ENCODE peak calls at places on chromosomes 16 and 17, in six cellular contexts. S is neuronal stem cell, N is IMR-90, U is mesenchymal stem cell, Q is H1, I is trophoblast cell. B is an unnamed sample.

GRCh38 chr16:68668266-68668665 is 23.2 kb downstream of the CDH3 start:
- DNase-seq in Q (no peak), U (no peak), N (peak), I (no peak), S (no peak), B (no peak)

GRCh38 chr16:29674188-29674587 is 4.8 kb upstream of the QPRT start:
- DNase-seq in N (peak), I (no peak), Q (no peak), S (no peak), U (no peak), B (no peak)

GRCh38 chr17:42639484-42640474 is 19.3 kb upstream of the TUBG2 start:
- DNase-seq in I (no peak), Q (no peak), S (no peak), U (no peak), N (no peak), B (no peak)

GRCh38 chr16:3607161-3607560 is 4.2 kb downstream of the SLX4 start:
- DNase-seq in N (no peak), S (no peak), U (no peak), I (no peak), Q (no peak), B (no peak)

GRCh38 chr17:30550512-30551273 is 73.5 kb downstream of the GOSR1 start:
- DNase-seq in Q (no peak), U (peak), N (peak), S (no peak), I (no peak), B (no peak)

GRCh38 chr16:25158401-25158800 is 46.9 kb downstream of the LCMT1 start:
- DNase-seq in Q (no peak), I (no peak), U (no peak), N (peak), S (no peak), B (no peak)

GRCh38 chr16:4309833-4310266 is 6.0 kb upstream of the GLIS2 start:
- DNase-seq in S (no peak), Q (peak), I (peak), U (peak), N (peak), B (peak)

GRCh38 chr17:28612936-28613872 is 781 bp downstream of the RSKR start:
- DNase-seq in I (peak), S (peak), N (peak), U (peak), Q (no peak), B (peak)

GRCh38 chr16:17409894-17410293 is 60.9 kb downstream of the XYLT1 start:
- DNase-seq in N (no peak), U (no peak), S (no peak), I (no peak), Q (no peak), B (no peak)

GRCh38 chr17:30824002-30824355 is 513 bp downstream of the CRLF3 start:
- DNase-seq in S (no peak), N (no peak), I (peak), U (no peak), Q (no peak), B (peak)

GRCh38 chr17:79645022-79645776 is 34.3 kb upstream of the RBFOX3 start:
- DNase-seq in N (no peak), Q (no peak), I (no peak), S (no peak), U (no peak), B (no peak)

GRCh38 chr17:55466671-55467070 is 44.6 kb downstream of the SMIM36 start:
- DNase-seq in N (no peak), Q (peak), U (no peak), S (no peak), I (no peak), B (peak)

GRCh38 chr17:81456798-81457197 is 55.8 kb downstream of the ACTG1 start:
- DNase-seq in U (no peak), S (no peak), Q (no peak), N (no peak), I (no peak), B (peak)

GRCh38 chr17:2215616-2216364 is 87.8 kb downstream of the SMG6 start:
- DNase-seq in Q (no peak), S (no peak), N (peak), U (peak), I (peak), B (peak)

GRCh38 chr17:30957741-30958140 is 13.1 kb upstream of the RNF135 start:
- DNase-seq in U (no peak), I (no peak), S (no peak), N (no peak), Q (no peak), B (no peak)

GRCh38 chr16:29663020-29663828 is at the start of gene SPN:
- DNase-seq in N (no peak), Q (no peak), I (no peak), S (no peak), U (no peak), B (no peak)

GRCh38 chr16:8623634-8624033 is 2.1 kb downstream of the METTL22 start:
- DNase-seq in N (peak), I (no peak), Q (no peak), S (no peak), U (peak), B (peak)

GRCh38 chr16:5030251-5030870 is 3.4 kb downstream of the NAGPA start:
- DNase-seq in I (no peak), U (no peak), S (no peak), Q (no peak), N (no peak), B (no peak)

GRCh38 chr16:89393731-89394406 is 96.5 kb downstream of the ANKRD11 start:
- DNase-seq in U (no peak), N (no peak), S (no peak), Q (no peak), I (no peak), B (no peak)

GRCh38 chr17:37092041-37092440 is 143.3 kb downstream of the AATF start:
- DNase-seq in S (no peak), I (peak), Q (no peak), U (no peak), N (no peak), B (no peak)

GRCh38 chr16:3020604-3021448 is 658 bp downstream of the TNFRSF12A start:
- DNase-seq in Q (peak), N (peak), S (peak), U (peak), I (peak), B (peak)

GRCh38 chr16:27429981-27430441 is 28.0 kb downstream of the IL21R start:
- DNase-seq in U (no peak), N (no peak), S (no peak), Q (no peak), I (no peak), B (no peak)

GRCh38 chr16:2033057-2033911 is 6.6 kb downstream of the NHERF2 start:
- DNase-seq in I (no peak), U (peak), N (peak), Q (no peak), S (no peak), B (peak)

GRCh38 chr17:62780951-62781350 is 27.2 kb downstream of the MARCHF10 start:
- DNase-seq in N (peak), U (peak), Q (no peak), I (peak), S (no peak), B (no peak)

GRCh38 chr16:85689285-85689949 is 663 bp upstream of the GINS2 start:
- DNase-seq in I (no peak), U (no peak), S (no peak), Q (no peak), N (no peak), B (no peak)

GRCh38 chr16:60151987-60152386 is 1417.9 kb upstream of the GOT2 start:
- DNase-seq in S (no peak), Q (no peak), N (no peak), I (no peak), U (no peak), B (no peak)

GRCh38 chr16:389317-389716 is 7.5 kb upstream of the PGAP6 start:
- DNase-seq in Q (no peak), N (no peak), U (no peak), S (no peak), I (no peak), B (no peak)

GRCh38 chr16:976389-976931 is 5.1 kb upstream of the SOX8 start:
- DNase-seq in N (no peak), S (no peak), I (no peak), U (no peak), Q (no peak), B (no peak)

GRCh38 chr17:18916816-18917496 is 35.0 kb upstream of the SLC5A10 start:
- DNase-seq in I (no peak), Q (no peak), N (peak), S (no peak), U (no peak), B (no peak)

GRCh38 chr17:3722716-3723115 is 987 bp upstream of the HASPIN start:
- DNase-seq in Q (no peak), U (peak), S (no peak), I (no peak), N (peak), B (no peak)

GRCh38 chr16:68273896-68274295 is 9.6 kb downstream of the SLC7A6 start:
- DNase-seq in N (no peak), S (no peak), U (no peak), I (no peak), Q (no peak), B (no peak)

GRCh38 chr16:4288148-4288921 is 15.5 kb upstream of the TFAP4 start:
- DNase-seq in S (peak), Q (no peak), I (peak), U (peak), N (peak), B (peak)

GRCh38 chr17:7056386-7056785 is 12.5 kb upstream of the SLC16A11 start:
- DNase-seq in I (no peak), S (no peak), Q (no peak), U (peak), N (no peak), B (no peak)

GRCh38 chr17:21165922-21166598 is 39.3 kb downstream of the DHRS7B start:
- DNase-seq in U (no peak), S (no peak), I (no peak), N (no peak), Q (no peak), B (no peak)

GRCh38 chr16:24139282-24139681 is 116.9 kb upstream of the CACNG3 start:
- DNase-seq in I (peak), Q (peak), S (no peak), N (no peak), U (no peak), B (peak)

GRCh38 chr16:1323296-1324239 is 9.9 kb upstream of the BAIAP3 start:
- DNase-seq in S (no peak), U (no peak), I (no peak), N (no peak), Q (no peak), B (no peak)

GRCh38 chr17:54844262-54844661 is 56.4 kb upstream of the TOM1L1 start:
- DNase-seq in S (no peak), I (no peak), U (no peak), N (no peak), Q (no peak), B (no peak)

DNA sequence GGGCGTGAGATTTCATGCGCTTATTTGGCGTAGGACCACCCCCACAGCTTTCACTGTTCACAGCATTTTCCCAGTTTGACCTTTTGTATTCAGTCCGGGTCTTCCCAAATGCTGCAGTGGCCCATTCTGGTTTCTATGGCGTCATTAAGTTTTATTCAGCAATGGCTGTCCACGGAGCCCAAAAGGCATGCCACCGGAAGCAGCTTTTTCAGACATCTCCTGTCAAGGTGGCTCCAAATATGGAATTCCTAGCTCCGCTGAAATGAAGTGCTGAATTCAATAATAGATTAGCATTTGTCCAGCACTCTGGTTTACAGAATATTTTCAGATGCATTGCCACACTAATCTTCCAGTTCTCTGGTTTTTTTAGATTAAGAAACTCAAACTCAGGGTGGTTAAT is 90.6 kb upstream of the FBXO47 start:
- DNase-seq in U (no peak), I (no peak), N (no peak), S (no peak), Q (no peak), B (no peak)
- H3K4me3 ChIP-seq in U (no peak), I (no peak), N (no peak), S (peak), Q (peak), B (no peak)

GRCh38 chr17:75128694-75129505 is 2.6 kb downstream of the NT5C start:
- DNase-seq in Q (no peak), S (no peak), N (no peak), I (no peak), U (no peak), B (no peak)
- H4K8ac ChIP-seq in Q (no peak), S (no peak), N (no peak), I (no peak), U (no peak), B (no peak)

GRCh38 chr17:11991461-11991860 is 5.8 kb downstream of the ZNF18 start:
- DNase-seq in S (no peak), I (no peak), N (no peak), Q (no peak), U (no peak), B (peak)

GRCh38 chr17:11997972-11998233 is 628 bp upstream of the ZNF18 start:
- DNase-seq in U (no peak), Q (no peak), S (no peak), N (no peak), I (no peak), B (no peak)

GRCh38 chr17:11996722-11997146 is 541 bp downstream of the ZNF18 start:
- DNase-seq in Q (peak), I (peak), S (no peak), U (peak), N (peak), B (peak)

GRCh38 chr17:11999715-12000114 is 2.4 kb upstream of the ZNF18 start:
- DNase-seq in S (no peak), U (no peak), N (no peak), Q (no peak), I (no peak), B (no peak)

DNA sequence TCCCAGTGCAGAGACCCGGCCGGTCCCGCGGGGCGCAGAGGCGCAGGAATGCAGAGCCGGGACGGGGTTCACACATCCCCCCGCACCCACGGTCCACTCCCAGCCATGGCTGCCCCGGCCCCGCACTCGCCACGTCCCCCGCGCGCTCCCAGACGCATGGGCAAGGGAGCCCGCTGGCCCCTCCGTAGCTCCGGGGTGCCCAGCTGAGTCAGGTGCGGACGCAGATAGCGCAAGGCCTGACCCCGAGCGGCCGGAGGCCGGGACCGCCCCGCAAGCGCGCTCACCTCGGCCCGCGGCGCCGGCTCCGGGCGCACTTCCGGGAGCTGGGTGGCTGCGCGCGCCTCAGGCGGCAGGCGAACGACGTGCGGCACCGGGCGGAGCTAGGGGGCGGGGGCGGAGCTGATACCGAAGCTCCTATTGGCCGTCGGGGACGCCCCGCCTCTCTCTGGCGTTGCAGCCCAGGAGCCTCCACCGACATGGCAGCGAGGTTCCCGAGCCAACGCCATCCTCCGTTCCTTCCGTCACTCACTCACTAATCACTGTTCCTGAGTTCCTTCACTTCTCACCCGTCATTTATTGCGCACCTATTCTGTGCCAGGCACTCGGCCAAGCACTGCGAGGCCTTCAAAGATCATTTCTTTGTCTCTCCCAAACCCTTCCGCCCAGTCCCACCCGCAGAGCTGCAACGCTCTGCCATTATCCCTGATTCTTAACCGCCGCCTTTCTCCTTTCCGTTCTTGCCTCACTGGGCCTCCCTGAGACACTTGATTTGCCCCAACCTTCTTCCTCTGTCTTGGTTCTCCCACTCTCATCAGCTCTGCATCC is at the start of gene ZNF18:
- DNase-seq in I (peak), Q (peak), U (peak), N (peak), S (peak), B (peak)
- H3K18ac ChIP-seq in I (peak), Q (peak), U (peak), N (peak), S (peak), B (peak)

GRCh38 chr17:65763786-65764185 is 202.3 kb upstream of the AXIN2 start:
- DNase-seq in Q (no peak), I (no peak), U (no peak), S (no peak), N (no peak), B (no peak)
- H3K4me3 ChIP-seq in Q (no peak), I (no peak), U (no peak), S (no peak), N (no peak), B (no peak)

GRCh38 chr17:64091571-64091970 is 38.4 kb downstream of the ERN1 start:
- DNase-seq in U (no peak), N (no peak), S (no peak), I (no peak), Q (no peak), B (no peak)
- H4K8ac ChIP-seq in U (no peak), N (no peak), S (no peak), I (no peak), Q (peak), B (no peak)

GRCh38 chr16:70380205-70380918 is 33.7 kb downstream of the DDX19A start:
- DNase-seq in I (peak), U (peak), N (peak), S (peak), Q (no peak), B (peak)
- H3K18ac ChIP-seq in I (peak), U (peak), N (peak), S (peak), Q (peak), B (peak)

B was measured in mesendoderm.